ENCODE peak calls at places on chromosomes 2 and 18, in ten cellular contexts. One of them, this sample, is unnamed.
A peak's percentile ranks its signal among the peaks of the same experiment; 100 is the strongest.

GRCh38 chr18:65568866-65569265 is 181.9 kb upstream of the CDH7 start:
- DNase-seq in fibroblast of lung: no peak
- DNase-seq in NCI-H774: no peak
- DNase-seq in B cell: no peak
- DNase-seq in GM12865: no peak
- DNase-seq in GM12892: no peak
- DNase-seq in ACHN: no peak
- DNase-seq in Calu3: no peak
- DNase-seq in effector memory CD4-positive, alpha-beta T cell: no peak
- DNase-seq in KG1: no peak
- DNase-seq in this sample: no peak

GRCh38 chr2:9984217-9984739 is 32.8 kb downstream of the GRHL1 start:
- DNase-seq in fibroblast of lung: peak; percentile 73
- DNase-seq in NCI-H774: peak; percentile 1
- DNase-seq in B cell: peak; percentile 76
- DNase-seq in GM12865: peak; percentile 59
- DNase-seq in GM12892: peak; percentile 34
- DNase-seq in ACHN: peak; percentile 64
- DNase-seq in Calu3: no peak
- DNase-seq in effector memory CD4-positive, alpha-beta T cell: no peak
- DNase-seq in KG1: peak; percentile 9
- DNase-seq in this sample: no peak

GRCh38 chr2:69518836-69519235 is 81.6 kb upstream of the NFU1 start:
- DNase-seq in fibroblast of lung: no peak
- DNase-seq in NCI-H774: no peak
- DNase-seq in B cell: no peak
- DNase-seq in GM12865: no peak
- DNase-seq in GM12892: no peak
- DNase-seq in ACHN: no peak
- DNase-seq in Calu3: no peak
- DNase-seq in effector memory CD4-positive, alpha-beta T cell: no peak
- DNase-seq in KG1: no peak
- DNase-seq in this sample: no peak

GRCh38 chr2:5693288-5694015 is 1.3 kb downstream of the SOX11 start:
- DNase-seq in fibroblast of lung: peak; percentile 26
- DNase-seq in NCI-H774: no peak
- DNase-seq in B cell: no peak
- DNase-seq in GM12865: no peak
- DNase-seq in GM12892: no peak
- DNase-seq in ACHN: no peak
- DNase-seq in Calu3: no peak
- DNase-seq in effector memory CD4-positive, alpha-beta T cell: no peak
- DNase-seq in KG1: no peak
- DNase-seq in this sample: no peak

GRCh38 chr2:45823723-45824206 is 172.3 kb downstream of the PRKCE start:
- DNase-seq in fibroblast of lung: no peak
- DNase-seq in NCI-H774: peak; percentile 73
- DNase-seq in B cell: no peak
- DNase-seq in GM12865: no peak
- DNase-seq in GM12892: no peak
- DNase-seq in ACHN: peak; percentile 41
- DNase-seq in Calu3: no peak
- DNase-seq in effector memory CD4-positive, alpha-beta T cell: no peak
- DNase-seq in KG1: no peak
- DNase-seq in this sample: peak; percentile 60

GRCh38 chr2:12715258-12715865 is 1.4 kb upstream of the TRIB2 start:
- DNase-seq in fibroblast of lung: no peak
- DNase-seq in NCI-H774: no peak
- DNase-seq in B cell: no peak
- DNase-seq in GM12865: no peak
- DNase-seq in GM12892: no peak
- DNase-seq in ACHN: no peak
- DNase-seq in Calu3: no peak
- DNase-seq in effector memory CD4-positive, alpha-beta T cell: no peak
- DNase-seq in KG1: no peak
- DNase-seq in this sample: no peak

GRCh38 chr2:37300578-37300977 is 24.1 kb downstream of the PRKD3 start:
- DNase-seq in fibroblast of lung: no peak
- DNase-seq in NCI-H774: no peak
- DNase-seq in B cell: no peak
- DNase-seq in GM12865: no peak
- DNase-seq in GM12892: no peak
- DNase-seq in ACHN: no peak
- DNase-seq in Calu3: no peak
- DNase-seq in effector memory CD4-positive, alpha-beta T cell: no peak
- DNase-seq in KG1: no peak
- DNase-seq in this sample: no peak

GRCh38 chr18:48836231-48836805 is 114.4 kb downstream of the SMAD7 start:
- DNase-seq in fibroblast of lung: no peak
- DNase-seq in NCI-H774: no peak
- DNase-seq in B cell: no peak
- DNase-seq in GM12865: no peak
- DNase-seq in GM12892: no peak
- DNase-seq in ACHN: no peak
- DNase-seq in Calu3: no peak
- DNase-seq in effector memory CD4-positive, alpha-beta T cell: no peak
- DNase-seq in KG1: no peak
- DNase-seq in this sample: no peak

GRCh38 chr2:25276569-25277465 is 64.9 kb downstream of the DNMT3A start:
- DNase-seq in fibroblast of lung: no peak
- DNase-seq in NCI-H774: no peak
- DNase-seq in B cell: peak; percentile 90
- DNase-seq in GM12865: peak; percentile 69
- DNase-seq in GM12892: peak; percentile 81
- DNase-seq in ACHN: peak; percentile 55
- DNase-seq in Calu3: peak; percentile 80
- DNase-seq in effector memory CD4-positive, alpha-beta T cell: peak; percentile 58
- DNase-seq in KG1: no peak
- DNase-seq in this sample: no peak

GRCh38 chr18:41974661-41975286 is 19.7 kb downstream of the PIK3C3 start:
- DNase-seq in fibroblast of lung: no peak
- DNase-seq in NCI-H774: no peak
- DNase-seq in B cell: no peak
- DNase-seq in GM12865: no peak
- DNase-seq in GM12892: no peak
- DNase-seq in ACHN: no peak
- DNase-seq in Calu3: no peak
- DNase-seq in effector memory CD4-positive, alpha-beta T cell: no peak
- DNase-seq in KG1: no peak
- DNase-seq in this sample: no peak

GRCh38 chr2:237161239-237161638 is 75.5 kb downstream of the COPS8 start:
- DNase-seq in fibroblast of lung: no peak
- DNase-seq in NCI-H774: no peak
- DNase-seq in B cell: no peak
- DNase-seq in GM12865: no peak
- DNase-seq in GM12892: no peak
- DNase-seq in ACHN: no peak
- DNase-seq in Calu3: no peak
- DNase-seq in effector memory CD4-positive, alpha-beta T cell: no peak
- DNase-seq in KG1: no peak
- DNase-seq in this sample: no peak

GRCh38 chr2:66171530-66171929 is 263.4 kb upstream of the MEIS1 start:
- DNase-seq in fibroblast of lung: no peak
- DNase-seq in NCI-H774: no peak
- DNase-seq in B cell: no peak
- DNase-seq in GM12865: no peak
- DNase-seq in GM12892: no peak
- DNase-seq in ACHN: no peak
- DNase-seq in Calu3: no peak
- DNase-seq in effector memory CD4-positive, alpha-beta T cell: no peak
- DNase-seq in KG1: no peak
- DNase-seq in this sample: no peak

GRCh38 chr2:199716807-199717586 is 134.0 kb downstream of the FTCDNL1 start:
- DNase-seq in fibroblast of lung: no peak
- DNase-seq in NCI-H774: peak; percentile 0
- DNase-seq in B cell: no peak
- DNase-seq in GM12865: no peak
- DNase-seq in GM12892: no peak
- DNase-seq in ACHN: peak; percentile 10
- DNase-seq in Calu3: no peak
- DNase-seq in effector memory CD4-positive, alpha-beta T cell: no peak
- DNase-seq in KG1: no peak
- DNase-seq in this sample: peak; percentile 75

GRCh38 chr2:218021536-218022071 is 18.8 kb upstream of the TNS1 start:
- DNase-seq in fibroblast of lung: no peak
- DNase-seq in NCI-H774: no peak
- DNase-seq in B cell: no peak
- DNase-seq in GM12865: no peak
- DNase-seq in GM12892: no peak
- DNase-seq in ACHN: no peak
- DNase-seq in Calu3: no peak
- DNase-seq in effector memory CD4-positive, alpha-beta T cell: no peak
- DNase-seq in KG1: no peak
- DNase-seq in this sample: no peak

GRCh38 chr2:116696903-116697302 is 1117.6 kb upstream of the DDX18 start:
- DNase-seq in fibroblast of lung: no peak
- DNase-seq in NCI-H774: no peak
- DNase-seq in B cell: no peak
- DNase-seq in GM12865: no peak
- DNase-seq in GM12892: no peak
- DNase-seq in ACHN: no peak
- DNase-seq in Calu3: no peak
- DNase-seq in effector memory CD4-positive, alpha-beta T cell: no peak
- DNase-seq in KG1: no peak
- DNase-seq in this sample: no peak

GRCh38 chr2:241443486-241444223 is 64.7 kb downstream of the STK25 start:
- DNase-seq in fibroblast of lung: peak; percentile 17
- DNase-seq in NCI-H774: no peak
- DNase-seq in B cell: peak; percentile 69
- DNase-seq in GM12865: peak; percentile 93
- DNase-seq in GM12892: no peak
- DNase-seq in ACHN: peak; percentile 17
- DNase-seq in Calu3: peak; percentile 43
- DNase-seq in effector memory CD4-positive, alpha-beta T cell: peak; percentile 82
- DNase-seq in KG1: peak; percentile 86
- DNase-seq in this sample: peak; percentile 62

GRCh38 chr2:218270721-218271486 is 585 bp downstream of the PNKD start:
- DNase-seq in fibroblast of lung: no peak
- DNase-seq in NCI-H774: no peak
- DNase-seq in B cell: no peak
- DNase-seq in GM12865: no peak
- DNase-seq in GM12892: no peak
- DNase-seq in ACHN: peak; percentile 20
- DNase-seq in Calu3: no peak
- DNase-seq in effector memory CD4-positive, alpha-beta T cell: no peak
- DNase-seq in KG1: peak; percentile 46
- DNase-seq in this sample: no peak

GRCh38 chr2:179393481-179393880 is 128.8 kb upstream of the SESTD1 start:
- DNase-seq in fibroblast of lung: no peak
- DNase-seq in NCI-H774: no peak
- DNase-seq in B cell: no peak
- DNase-seq in GM12865: no peak
- DNase-seq in GM12892: no peak
- DNase-seq in ACHN: no peak
- DNase-seq in Calu3: no peak
- DNase-seq in effector memory CD4-positive, alpha-beta T cell: no peak
- DNase-seq in KG1: no peak
- DNase-seq in this sample: no peak

GRCh38 chr2:134670955-134671354 is 47.8 kb downstream of the TMEM163 start:
- DNase-seq in fibroblast of lung: no peak
- DNase-seq in NCI-H774: peak; percentile 35
- DNase-seq in B cell: no peak
- DNase-seq in GM12865: no peak
- DNase-seq in GM12892: no peak
- DNase-seq in ACHN: no peak
- DNase-seq in Calu3: peak; percentile 42
- DNase-seq in effector memory CD4-positive, alpha-beta T cell: no peak
- DNase-seq in KG1: no peak
- DNase-seq in this sample: no peak

GRCh38 chr2:169107645-169108044 is 38.3 kb downstream of the DHRS9 start:
- DNase-seq in fibroblast of lung: no peak
- DNase-seq in NCI-H774: no peak
- DNase-seq in B cell: peak; percentile 45
- DNase-seq in GM12865: peak; percentile 46
- DNase-seq in GM12892: no peak
- DNase-seq in ACHN: no peak
- DNase-seq in Calu3: peak; percentile 23
- DNase-seq in effector memory CD4-positive, alpha-beta T cell: peak; percentile 13
- DNase-seq in KG1: no peak
- DNase-seq in this sample: no peak

GRCh38 chr2:153509133-153509532 is 30.6 kb upstream of the RPRM start:
- DNase-seq in fibroblast of lung: no peak
- DNase-seq in NCI-H774: no peak
- DNase-seq in B cell: no peak
- DNase-seq in GM12865: peak; percentile 22
- DNase-seq in GM12892: no peak
- DNase-seq in ACHN: no peak
- DNase-seq in Calu3: no peak
- DNase-seq in effector memory CD4-positive, alpha-beta T cell: no peak
- DNase-seq in KG1: no peak
- DNase-seq in this sample: no peak

GRCh38 chr18:51171208-51171607 is 26.3 kb downstream of the MEX3C start:
- DNase-seq in fibroblast of lung: no peak
- DNase-seq in NCI-H774: no peak
- DNase-seq in B cell: no peak
- DNase-seq in GM12865: peak; percentile 46
- DNase-seq in GM12892: no peak
- DNase-seq in ACHN: no peak
- DNase-seq in Calu3: no peak
- DNase-seq in effector memory CD4-positive, alpha-beta T cell: no peak
- DNase-seq in KG1: no peak
- DNase-seq in this sample: no peak

GRCh38 chr2:24011278-24012104 is 1.6 kb downstream of the MFSD2B start:
- DNase-seq in fibroblast of lung: no peak
- DNase-seq in NCI-H774: no peak
- DNase-seq in B cell: no peak
- DNase-seq in GM12865: no peak
- DNase-seq in GM12892: no peak
- DNase-seq in ACHN: no peak
- DNase-seq in Calu3: no peak
- DNase-seq in effector memory CD4-positive, alpha-beta T cell: no peak
- DNase-seq in KG1: no peak
- DNase-seq in this sample: no peak

GRCh38 chr2:164644036-164644700 is 22.9 kb upstream of the GRB14 start:
- DNase-seq in fibroblast of lung: no peak
- DNase-seq in NCI-H774: no peak
- DNase-seq in B cell: no peak
- DNase-seq in GM12865: no peak
- DNase-seq in GM12892: no peak
- DNase-seq in ACHN: peak; percentile 92
- DNase-seq in Calu3: no peak
- DNase-seq in effector memory CD4-positive, alpha-beta T cell: no peak
- DNase-seq in KG1: no peak
- DNase-seq in this sample: no peak

GRCh38 chr18:34730774-34731173 is 20.7 kb downstream of the DTNA start:
- DNase-seq in fibroblast of lung: no peak
- DNase-seq in NCI-H774: no peak
- DNase-seq in B cell: no peak
- DNase-seq in GM12865: no peak
- DNase-seq in GM12892: no peak
- DNase-seq in ACHN: no peak
- DNase-seq in Calu3: no peak
- DNase-seq in effector memory CD4-positive, alpha-beta T cell: no peak
- DNase-seq in KG1: no peak
- DNase-seq in this sample: no peak

GRCh38 chr2:207632575-207633492 is 7.6 kb upstream of the METTL21A start:
- DNase-seq in fibroblast of lung: peak; percentile 76
- DNase-seq in NCI-H774: no peak
- DNase-seq in B cell: no peak
- DNase-seq in GM12865: no peak
- DNase-seq in GM12892: no peak
- DNase-seq in ACHN: peak; percentile 89
- DNase-seq in Calu3: peak; percentile 70
- DNase-seq in effector memory CD4-positive, alpha-beta T cell: no peak
- DNase-seq in KG1: peak; percentile 53
- DNase-seq in this sample: peak; percentile 45

GRCh38 chr18:30481871-30482270 is 560.7 kb downstream of the DSC3 start:
- DNase-seq in fibroblast of lung: no peak
- DNase-seq in NCI-H774: no peak
- DNase-seq in B cell: no peak
- DNase-seq in GM12865: no peak
- DNase-seq in GM12892: no peak
- DNase-seq in ACHN: no peak
- DNase-seq in Calu3: no peak
- DNase-seq in effector memory CD4-positive, alpha-beta T cell: no peak
- DNase-seq in KG1: no peak
- DNase-seq in this sample: no peak

GRCh38 chr2:227036527-227036926 is 127.5 kb downstream of the COL4A4 start:
- DNase-seq in fibroblast of lung: no peak
- DNase-seq in NCI-H774: no peak
- DNase-seq in B cell: no peak
- DNase-seq in GM12865: no peak
- DNase-seq in GM12892: no peak
- DNase-seq in ACHN: no peak
- DNase-seq in Calu3: no peak
- DNase-seq in effector memory CD4-positive, alpha-beta T cell: no peak
- DNase-seq in KG1: no peak
- DNase-seq in this sample: no peak